ENCODE peak calls at places on chromosomes 7 and 10, in seven cellular contexts. J is IMR-90, Z is neuronal stem cell, I is mesendoderm, G is H1, L is trophoblast cell, O is mesenchymal stem cell. P is an unnamed sample.

GRCh38 chr7:156998988-156999610 is 11.4 kb downstream of the MNX1 start:
- DNase-seq in J (no peak), Z (no peak), I (peak; percentile 20), G (no peak), L (no peak), O (no peak), P (no peak)

GRCh38 chr7:151276651-151277590 is 28.4 kb upstream of the SMARCD3 start:
- DNase-seq in J (peak; percentile 65), Z (peak; percentile 51), I (peak; percentile 78), G (peak; percentile 23), L (no peak), O (peak; percentile 65), P (peak; percentile 67)

GRCh38 chr7:129951076-129952011 is 1.4 kb downstream of the UBE2H start:
- DNase-seq in J (no peak), Z (peak; percentile 29), I (peak; percentile 53), G (no peak), L (no peak), O (peak; percentile 59), P (peak; percentile 32)

GRCh38 chr7:24442170-24442777 is 131.0 kb upstream of the PALS2 start:
- DNase-seq in J (no peak), Z (no peak), I (peak; percentile 29), G (no peak), L (no peak), O (no peak), P (no peak)

GRCh38 chr10:82887488-82887887 is 1012.5 kb downstream of the NRG3 start:
- DNase-seq in J (no peak), Z (no peak), I (no peak), G (no peak), L (no peak), O (no peak), P (no peak)

GRCh38 chr10:120260446-120260845 is 196.6 kb upstream of the PLPP4 start:
- DNase-seq in J (no peak), Z (no peak), I (no peak), G (no peak), L (no peak), O (no peak), P (no peak)

GRCh38 chr10:6008497-6009142 is 31.3 kb upstream of the IL15RA start:
- DNase-seq in J (peak; percentile 32), Z (no peak), I (no peak), G (no peak), L (no peak), O (no peak), P (no peak)

GRCh38 chr10:7550038-7550437 is 116.7 kb downstream of the ITIH5 start:
- DNase-seq in J (no peak), Z (no peak), I (no peak), G (no peak), L (no peak), O (no peak), P (no peak)

GRCh38 chr10:64036996-64037666 is 515.9 kb downstream of the REEP3 start:
- DNase-seq in J (no peak), Z (no peak), I (no peak), G (no peak), L (no peak), O (no peak), P (no peak)

GRCh38 chr7:105015631-105015965 is 1.6 kb downstream of the KMT2E start:
- DNase-seq in J (peak; percentile 41), Z (no peak), I (peak; percentile 67), G (no peak), L (no peak), O (peak; percentile 60), P (no peak)

GRCh38 chr10:96309631-96310358 is 5.6 kb downstream of the DNTT start:
- DNase-seq in J (no peak), Z (peak; percentile 20), I (peak; percentile 87), G (peak; percentile 91), L (no peak), O (no peak), P (peak; percentile 92)

GRCh38 chr10:132591166-132591971 is 53.8 kb downstream of the INPP5A start:
- DNase-seq in J (peak; percentile 66), Z (no peak), I (peak; percentile 43), G (peak; percentile 38), L (no peak), O (peak; percentile 26), P (peak; percentile 75)

GRCh38 chr7:90603346-90603745 is 7.2 kb downstream of the CDK14 start:
- DNase-seq in J (no peak), Z (no peak), I (no peak), G (no peak), L (no peak), O (no peak), P (no peak)

GRCh38 chr10:26326874-26327273 is 110.3 kb downstream of the GAD2 start:
- DNase-seq in J (no peak), Z (no peak), I (no peak), G (no peak), L (no peak), O (no peak), P (no peak)

GRCh38 chr10:5604946-5605345 is 61.4 kb downstream of the ASB13 start:
- DNase-seq in J (no peak), Z (no peak), I (no peak), G (no peak), L (no peak), O (no peak), P (no peak)

GRCh38 chr7:158302274-158303070 is 285.2 kb downstream of the PTPRN2 start:
- DNase-seq in J (no peak), Z (no peak), I (no peak), G (no peak), L (no peak), O (no peak), P (peak; percentile 17)

GRCh38 chr7:12450615-12451014 is 47.0 kb upstream of the VWDE start:
- DNase-seq in J (no peak), Z (no peak), I (no peak), G (no peak), L (no peak), O (no peak), P (no peak)

GRCh38 chr7:14507617-14508016 is 394.9 kb downstream of the DGKB start:
- DNase-seq in J (no peak), Z (no peak), I (no peak), G (no peak), L (no peak), O (no peak), P (no peak)

GRCh38 chr10:43203491-43204393 is 63.1 kb downstream of the RASGEF1A start:
- DNase-seq in J (no peak), Z (no peak), I (peak; percentile 91), G (no peak), L (peak; percentile 42), O (peak; percentile 22), P (peak; percentile 90)

GRCh38 chr7:143148050-143148449 is 16.2 kb downstream of the PIP start:
- DNase-seq in J (no peak), Z (no peak), I (no peak), G (no peak), L (no peak), O (no peak), P (no peak)
- H2BK5ac ChIP-seq in J (no peak overlapping the region), Z (no peak overlapping the region), I (no peak overlapping the region), G (no peak overlapping the region), L (no peak overlapping the region), O (no peak overlapping the region), P (no peak overlapping the region)

DNA sequence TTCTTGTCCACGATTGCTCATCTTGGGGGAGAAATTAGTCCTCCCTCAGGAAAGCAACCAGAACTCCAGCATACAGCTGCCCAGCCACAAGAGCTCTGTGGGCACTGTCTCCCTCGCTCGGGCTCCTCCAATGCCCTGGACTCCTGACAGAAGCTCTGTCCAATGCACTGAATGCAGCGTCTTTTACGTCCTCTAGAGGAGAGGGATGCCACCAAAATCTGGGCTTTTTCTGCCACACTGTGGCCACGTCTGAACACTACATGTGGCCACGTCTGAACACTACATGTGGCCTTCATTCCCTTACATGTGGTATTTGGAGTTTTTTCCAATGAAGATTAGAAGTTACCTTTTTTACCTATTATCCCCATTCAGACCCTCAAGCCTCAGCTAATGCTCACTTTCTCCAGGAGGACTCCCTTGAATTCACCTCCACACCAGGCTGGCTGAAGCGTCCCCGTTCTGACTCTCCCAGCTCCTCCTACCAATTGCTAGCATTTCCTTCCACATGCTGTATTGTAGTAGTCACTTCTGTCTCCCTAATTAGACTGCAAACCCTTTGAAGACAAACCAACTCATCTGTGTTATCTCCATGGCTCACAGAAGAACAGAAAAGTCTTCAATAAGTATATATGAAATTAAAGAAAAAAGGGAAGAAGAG is 134.3 kb upstream of the PDE1C start:
- DNase-seq in J (peak; percentile 77), Z (peak; percentile 54), I (peak; percentile 88), G (peak; percentile 19), L (peak; percentile 50), O (peak; percentile 88), P (peak; percentile 70)
- H2BK5ac ChIP-seq in J (no peak overlapping the region), Z (no peak overlapping the region), I (no peak overlapping the region), G (no peak overlapping the region), L (no peak overlapping the region), O (no peak overlapping the region), P (no peak overlapping the region)

DNA sequence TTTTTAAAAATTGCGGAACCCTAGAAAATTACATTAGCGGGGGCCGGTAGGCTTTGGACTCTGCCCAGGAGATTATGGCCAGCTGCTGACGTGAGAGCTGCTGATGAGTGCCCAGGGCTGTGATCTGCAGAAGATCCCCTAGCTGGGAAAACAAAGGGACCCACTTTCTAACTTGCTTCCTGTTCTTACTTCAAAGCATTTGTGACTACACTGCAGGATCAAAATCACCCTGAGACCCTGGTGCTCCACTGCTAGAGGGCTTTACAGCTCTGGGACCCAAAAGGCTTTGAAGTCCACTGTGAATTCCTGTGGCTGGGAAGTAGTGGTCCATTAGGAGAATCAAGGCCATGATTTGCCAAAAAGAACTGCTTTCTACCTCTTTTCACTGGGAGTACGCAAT is 499.4 kb upstream of the AKR1E2 start:
- DNase-seq in J (no peak), Z (no peak), I (no peak), G (no peak), L (no peak), O (no peak), P (no peak)
- H2BK5ac ChIP-seq in J (no peak overlapping the region), Z (no peak overlapping the region), I (no peak overlapping the region), G (no peak overlapping the region), L (no peak overlapping the region), O (no peak overlapping the region), P (no peak overlapping the region)

GRCh38 chr10:78393094-78393493 is 359.4 kb downstream of the RPS24 start:
- DNase-seq in J (no peak), Z (no peak), I (no peak), G (no peak), L (no peak), O (no peak), P (no peak)
- H2BK5ac ChIP-seq in J (no peak overlapping the region), Z (no peak overlapping the region), I (no peak overlapping the region), G (no peak overlapping the region), L (no peak overlapping the region), O (no peak overlapping the region), P (no peak overlapping the region)

GRCh38 chr7:91999631-92000571 is 59.2 kb downstream of the AKAP9 start:
- DNase-seq in J (no peak), Z (no peak), I (no peak), G (no peak), L (no peak), O (no peak), P (no peak)
- H2BK5ac ChIP-seq in J (no peak overlapping the region), Z (no peak overlapping the region), I (no peak overlapping the region), G (no peak overlapping the region), L (no peak overlapping the region), O (no peak overlapping the region), P (no peak overlapping the region)

GRCh38 chr7:46682841-46683624 is 762.0 kb upstream of the IGFBP3 start:
- DNase-seq in J (peak; percentile 3), Z (no peak), I (no peak), G (no peak), L (no peak), O (peak; percentile 13), P (no peak)
- H2BK5ac ChIP-seq in J (no peak overlapping the region), Z (no peak overlapping the region), I (no peak overlapping the region), G (no peak overlapping the region), L (no peak overlapping the region), O (no peak overlapping the region), P (no peak overlapping the region)

P was measured in H9.